ENCODE peak calls at places on chromosomes 7 and 10, in four cellular contexts. C is CD8-positive, alpha-beta memory T cell; G is GM04503; E is cortex of kidney. T is an unnamed sample.

GRCh38 chr7:158955146-158955870 is 99.0 kb downstream of the DYNC2I1 start:
- DNase-seq in C (no peak), G (no peak), E (no peak), T (no peak)

GRCh38 chr7:129923709-129924108 is 29.1 kb downstream of the UBE2H start:
- DNase-seq in C (no peak), E (no peak), G (peak), T (peak)

GRCh38 chr7:123624527-123625183 is 23.0 kb downstream of the ASB15 start:
- DNase-seq in E (no peak), C (peak), G (no peak), T (peak)

GRCh38 chr7:31333301-31333700 is 7.2 kb downstream of the NEUROD6 start:
- DNase-seq in G (no peak), E (no peak), C (no peak), T (no peak)

GRCh38 chr10:124339951-124340760 is 78.6 kb downstream of the OAT start:
- DNase-seq in C (no peak), G (peak), E (no peak), T (no peak)

GRCh38 chr7:41003031-41003925 is 699.6 kb downstream of the INHBA start:
- DNase-seq in E (no peak), C (no peak), G (no peak), T (no peak)

GRCh38 chr7:130912086-130912909 is 178.3 kb upstream of the KLF14 start:
- DNase-seq in E (no peak), C (peak), G (no peak), T (no peak)

GRCh38 chr7:98163704-98164478 is 47.3 kb upstream of the BHLHA15 start:
- DNase-seq in C (no peak), G (no peak), E (no peak), T (no peak)

GRCh38 chr7:116269466-116269865 is 59.1 kb downstream of the TES start:
- DNase-seq in E (no peak), C (no peak), G (no peak), T (no peak)

GRCh38 chr7:155299539-155300202 is 2.0 kb downstream of the INSIG1 start:
- DNase-seq in E (no peak), G (no peak), C (no peak), T (no peak)

GRCh38 chr7:28989596-28989980 is 31.5 kb upstream of the TRIL start:
- DNase-seq in C (no peak), G (no peak), E (no peak), T (no peak)

GRCh38 chr7:158299607-158300006 is 288.0 kb downstream of the PTPRN2 start:
- DNase-seq in G (no peak), C (no peak), E (no peak), T (no peak)

GRCh38 chr7:155289107-155289506 is 8.6 kb upstream of the INSIG1 start:
- DNase-seq in E (no peak), C (no peak), G (no peak), T (no peak)

GRCh38 chr10:13816195-13816926 is 229.6 kb downstream of the PRPF18 start:
- DNase-seq in G (peak), C (no peak), E (no peak), T (no peak)

GRCh38 chr10:101291254-101292193 is 62.3 kb upstream of the LBX1 start:
- DNase-seq in C (peak), G (no peak), E (no peak), T (peak)

GRCh38 chr7:100802951-100803350 is 24.4 kb downstream of the EPHB4 start:
- DNase-seq in E (no peak), C (no peak), G (no peak), T (no peak)

GRCh38 chr7:102836206-102836938 is 76.4 kb upstream of the LRRC17 start:
- DNase-seq in G (peak), C (no peak), E (no peak), T (no peak)

GRCh38 chr7:152312316-152312715 is 123.5 kb downstream of the KMT2C start:
- DNase-seq in C (no peak), E (no peak), G (no peak), T (no peak)

GRCh38 chr7:111255576-111255975 is 164.6 kb downstream of the LRRN3 start:
- DNase-seq in E (no peak), G (no peak), C (no peak), T (no peak)

GRCh38 chr7:158150234-158150633 is 437.4 kb downstream of the PTPRN2 start:
- DNase-seq in E (no peak), G (no peak), C (no peak), T (no peak)

GRCh38 chr7:134140889-134141867 is 14.0 kb downstream of the LRGUK start:
- DNase-seq in G (no peak), C (peak), E (no peak), T (peak)

GRCh38 chr7:139923090-139923489 is 94.0 kb downstream of the TBXAS1 start:
- DNase-seq in E (no peak), G (no peak), C (no peak), T (no peak)

GRCh38 chr10:73590881-73591577 is at the start of gene USP54:
- DNase-seq in C (peak), G (peak), E (no peak), T (no peak)